ENCODE peak calls at places on chromosomes 5 and 9, in four cellular contexts. X is suprapubic skin, M is AG10803, W is right atrium auricular region. Q is an unnamed sample.

GRCh38 chr5:120476063-120476462 is 12.0 kb downstream of the PRR16 start:
- DNase-seq in X (no peak), W (no peak), M (no peak), Q (no peak)

GRCh38 chr5:133861161-133861737 is 107.2 kb downstream of the C5orf15 start:
- DNase-seq in W (no peak), X (no peak), M (no peak), Q (no peak)

GRCh38 chr5:81165493-81166119 is 67.5 kb upstream of the CKMT2 start:
- DNase-seq in W (no peak), M (peak), X (no peak), Q (no peak)

GRCh38 chr5:620586-621180 is 8.5 kb downstream of the CEP72 start:
- DNase-seq in M (no peak), W (no peak), X (peak), Q (no peak)

GRCh38 chr5:124997186-124997893 is 250.9 kb upstream of the ZNF608 start:
- DNase-seq in W (no peak), X (no peak), M (no peak), Q (no peak)

GRCh38 chr5:40734986-40735385 is 20.8 kb downstream of the TTC33 start:
- DNase-seq in X (no peak), W (no peak), M (peak), Q (no peak)

GRCh38 chr9:96331236-96331947 is 29.4 kb upstream of the HSD17B3 start:
- DNase-seq in W (no peak), M (peak), X (no peak), Q (no peak)

GRCh38 chr5:175464414-175465233 is 13.7 kb upstream of the SFXN1 start:
- DNase-seq in W (no peak), M (no peak), X (no peak), Q (no peak)

GRCh38 chr5:90548069-90548593 is 10.5 kb upstream of the ADGRV1 start:
- DNase-seq in X (no peak), W (no peak), M (no peak), Q (no peak)

GRCh38 chr5:160105686-160106085 is 13.6 kb downstream of the PWWP2A start:
- DNase-seq in X (no peak), W (no peak), M (peak), Q (no peak)

GRCh38 chr9:94915476-94916450 is 189.3 kb downstream of the AOPEP start:
- DNase-seq in M (no peak), X (peak), W (peak), Q (no peak)

GRCh38 chr9:627571-627970 is 213.9 kb upstream of the DMRT1 start:
- DNase-seq in W (no peak), M (no peak), X (no peak), Q (no peak)

GRCh38 chr9:132878695-132879064 is at the start of gene SPACA9:
- DNase-seq in X (peak), W (peak), M (peak), Q (peak)

GRCh38 chr5:111301264-111301663 is 77.1 kb downstream of the CAMK4 start:
- DNase-seq in X (no peak), M (no peak), W (no peak), Q (no peak)

GRCh38 chr9:79041266-79041665 is 530.5 kb upstream of the TLE4 start:
- DNase-seq in X (no peak), M (no peak), W (no peak), Q (no peak)

GRCh38 chr5:139650031-139650688 is 2.0 kb downstream of the CXXC5 start:
- DNase-seq in M (no peak), X (no peak), W (no peak), Q (peak)

GRCh38 chr5:80871541-80871961 is 88.6 kb upstream of the RASGRF2 start:
- DNase-seq in W (no peak), M (peak), X (no peak), Q (no peak)

DNA sequence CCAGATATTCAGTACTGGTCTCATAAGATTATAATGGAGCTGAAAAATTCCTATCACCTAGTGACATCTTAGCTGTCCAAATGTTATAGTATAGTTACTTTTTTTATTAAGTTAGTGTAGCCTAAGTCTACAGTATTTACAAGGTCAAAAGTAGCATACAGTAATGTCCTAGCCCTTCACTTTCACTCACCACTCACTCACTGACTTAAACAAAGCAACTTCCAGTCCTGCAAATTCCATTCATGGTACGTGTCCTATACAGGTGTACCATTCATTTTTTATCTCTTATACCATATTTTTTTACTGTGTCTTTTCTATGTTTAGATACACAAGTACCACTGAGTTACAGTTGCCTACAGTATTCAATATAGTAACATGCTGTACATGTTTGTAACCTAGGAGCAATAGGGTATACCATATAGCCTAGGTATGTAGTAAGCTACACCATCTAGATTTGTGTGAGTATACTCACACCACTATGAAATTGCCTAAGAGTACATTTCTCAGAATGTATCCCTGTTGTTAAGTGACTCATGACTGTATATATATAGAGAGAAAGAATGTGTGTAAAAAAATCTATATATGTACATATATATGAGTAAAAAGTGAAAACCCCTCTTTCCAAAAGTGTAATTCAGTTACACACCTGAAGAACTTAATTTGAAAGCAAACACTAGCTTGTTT is 234.8 kb upstream of the WWC1 start:
- DNase-seq in M (no peak), X (no peak), W (no peak), Q (no peak)
- TF ChIP-seq CTCF in M (no peak), X (no peak), W (no peak), Q (no peak)

DNA sequence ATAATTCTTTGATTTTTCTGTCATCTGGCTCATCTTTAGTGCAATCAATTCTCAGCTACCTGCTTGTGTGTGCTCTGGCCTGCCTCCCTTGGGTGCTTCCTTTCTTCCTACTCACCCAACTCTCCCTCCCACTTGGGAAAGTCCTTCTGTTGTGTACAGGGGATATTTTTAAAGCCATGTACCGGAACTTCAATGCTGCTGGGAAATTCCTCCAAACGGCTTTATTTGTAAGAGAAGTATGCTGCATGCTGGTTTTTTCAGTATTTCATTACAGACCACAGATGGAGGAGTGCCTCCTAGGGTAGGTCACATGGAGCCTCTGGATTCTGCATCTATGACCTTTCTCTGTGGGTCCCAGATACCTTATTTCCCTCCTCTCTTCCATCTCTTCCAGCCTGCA is 5.4 kb upstream of the HMHB1 start:
- DNase-seq in W (no peak), X (no peak), M (no peak), Q (no peak)
- TF ChIP-seq CTCF in W (no peak), X (no peak), M (no peak), Q (no peak)

DNA sequence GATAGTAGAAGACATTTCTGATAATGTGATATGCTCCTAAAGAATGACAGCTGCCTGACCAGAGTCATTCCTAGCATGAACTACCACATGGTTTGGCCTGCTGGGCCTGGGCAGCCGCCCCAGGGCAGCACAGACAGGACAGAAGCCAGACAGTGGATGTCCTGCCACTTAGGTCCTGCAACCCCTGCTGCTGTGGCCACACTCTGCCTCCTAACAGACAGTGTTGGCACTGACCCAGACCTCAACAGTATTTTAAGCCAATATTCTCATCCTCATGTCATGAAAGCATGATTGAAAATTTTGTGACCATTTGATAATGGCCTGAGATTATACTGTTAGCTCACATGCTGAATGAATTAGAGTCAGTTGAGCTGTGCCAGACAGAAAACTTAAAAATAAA is 15.8 kb downstream of the CENPP start:
- DNase-seq in X (no peak), W (no peak), M (peak), Q (no peak)
- TF ChIP-seq CTCF in X (no peak), W (no peak), M (no peak), Q (no peak)

DNA sequence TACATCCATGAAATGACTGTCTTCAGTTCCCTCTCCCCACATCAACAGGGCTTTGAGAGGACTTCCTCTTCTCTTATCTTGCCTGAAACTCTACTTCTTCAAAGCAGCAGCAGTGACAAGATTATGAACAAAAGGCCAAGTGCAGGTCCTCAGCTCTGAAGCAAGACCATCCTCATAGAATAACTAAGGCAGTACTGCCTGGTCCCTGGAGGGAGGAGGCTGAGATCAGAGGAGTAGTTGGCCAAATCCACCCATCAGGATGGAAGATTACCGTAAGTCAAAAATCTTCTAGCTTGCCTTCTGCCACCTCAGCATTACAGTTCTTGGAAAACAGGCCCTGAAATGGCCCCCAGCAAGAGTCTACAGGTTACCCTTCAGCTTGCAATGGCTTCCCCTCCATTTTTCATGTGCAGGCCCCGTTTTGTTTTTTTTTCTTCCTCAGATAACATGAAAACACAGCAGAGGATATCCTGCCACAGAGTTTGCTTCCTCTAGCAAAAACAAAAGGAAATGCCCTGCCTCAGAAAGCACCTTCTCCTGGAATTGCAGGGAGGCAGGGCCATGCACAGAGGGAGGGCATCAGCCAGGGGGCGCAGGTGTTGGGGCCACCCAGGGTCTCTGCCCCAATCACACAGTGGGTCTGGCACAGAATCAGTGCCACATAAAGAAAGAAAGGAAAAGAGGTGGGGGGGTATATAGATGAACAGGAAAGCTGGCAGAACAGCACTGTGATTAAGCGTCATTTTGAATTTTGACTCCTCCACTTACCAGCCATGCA is 40.0 kb downstream of the KLHL3 start:
- DNase-seq in M (no peak), W (no peak), X (no peak), Q (no peak)
- TF ChIP-seq CTCF in M (no peak), W (peak), X (no peak), Q (no peak)

DNA sequence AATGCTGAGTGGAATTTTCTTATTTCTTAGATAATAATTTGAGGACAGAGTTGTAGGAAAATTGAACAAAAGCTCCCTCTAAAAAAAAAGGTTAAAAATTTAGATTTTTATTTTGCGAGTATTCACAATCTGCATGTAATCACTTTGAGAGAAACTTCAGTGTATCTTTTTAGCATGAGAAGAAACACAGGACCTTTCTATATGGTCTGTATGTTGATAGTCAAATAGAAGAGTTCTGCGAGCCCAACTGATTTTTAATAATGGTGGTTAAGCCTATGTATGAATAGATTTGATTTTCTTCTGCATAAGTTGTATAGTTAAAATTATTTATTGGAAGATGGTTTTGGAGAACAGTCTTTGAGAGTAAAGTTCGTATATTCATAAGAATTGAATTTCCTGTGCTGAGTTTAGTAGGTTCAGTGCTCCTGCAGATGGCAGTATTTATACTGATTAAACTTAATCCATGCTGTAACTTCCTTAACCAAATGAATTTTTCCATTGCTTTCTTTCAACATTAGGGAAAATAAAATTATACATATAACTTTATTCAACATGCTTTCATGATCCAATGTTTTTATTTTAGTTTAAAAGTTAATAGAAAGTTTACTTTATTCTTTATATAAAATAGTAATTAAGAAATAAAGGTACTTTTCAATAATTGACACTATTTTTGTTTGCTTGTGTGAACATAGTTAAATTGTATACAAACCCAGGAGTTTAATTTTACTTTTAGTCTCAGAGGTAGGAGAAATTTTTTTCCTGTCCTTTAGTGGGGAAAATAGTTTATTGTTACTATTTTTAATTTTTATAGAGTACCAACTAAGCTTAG is 19.6 kb downstream of the TCERG1 start:
- DNase-seq in W (no peak), M (peak), X (no peak), Q (no peak)
- TF ChIP-seq CTCF in W (peak), M (peak), X (no peak), Q (no peak)

DNA sequence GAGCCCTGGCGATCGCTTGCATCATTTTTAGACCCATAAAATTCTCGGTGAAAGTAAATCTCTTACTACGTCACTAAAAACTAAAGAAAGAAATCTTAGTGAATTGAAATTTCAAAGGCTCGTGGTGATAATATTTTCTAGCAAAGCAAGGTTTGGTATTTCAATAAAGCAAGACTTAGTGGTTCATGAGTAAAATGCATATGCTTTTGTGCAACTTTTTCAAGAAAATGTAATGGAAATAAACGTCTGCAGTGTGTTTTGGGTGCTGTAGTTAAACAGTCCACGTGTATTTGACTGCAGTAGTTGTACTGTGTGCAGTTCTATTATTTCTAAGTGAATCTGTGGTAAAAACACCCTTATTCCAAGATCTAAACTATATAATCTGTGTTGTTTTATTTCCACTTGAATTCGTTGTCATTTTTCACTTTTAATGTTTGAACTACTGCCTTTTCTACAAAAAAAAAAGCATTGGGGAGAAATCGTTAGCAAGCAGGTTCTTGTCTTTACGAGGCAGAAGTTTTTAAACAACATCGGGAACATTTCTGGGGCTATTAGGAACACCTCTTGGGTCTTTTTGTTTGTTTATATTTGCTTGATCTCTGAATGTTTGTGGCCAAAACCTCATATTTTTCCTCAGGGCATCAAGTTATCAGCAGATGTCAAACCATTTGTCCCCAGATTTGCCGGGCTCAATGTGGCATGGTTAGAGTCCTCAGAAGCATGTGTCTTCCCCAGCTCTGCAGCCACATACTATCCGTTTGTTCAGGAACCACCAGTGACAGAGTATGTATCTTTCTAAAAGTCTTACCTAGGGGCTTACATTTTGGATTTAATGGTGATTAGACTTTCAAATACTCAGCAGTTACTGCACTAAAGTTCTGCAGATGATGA is 960 bp downstream of the SECISBP2 start:
- DNase-seq in M (no peak), W (no peak), X (no peak), Q (no peak)
- TF ChIP-seq CTCF in M (no peak), W (peak), X (no peak), Q (no peak)

GRCh38 chr5:158812381-158812780 is 287.3 kb downstream of the EBF1 start:
- DNase-seq in M (no peak), X (no peak), W (no peak), Q (peak)
- TF ChIP-seq CTCF in M (no peak), X (no peak), W (no peak), Q (no peak)

DNA sequence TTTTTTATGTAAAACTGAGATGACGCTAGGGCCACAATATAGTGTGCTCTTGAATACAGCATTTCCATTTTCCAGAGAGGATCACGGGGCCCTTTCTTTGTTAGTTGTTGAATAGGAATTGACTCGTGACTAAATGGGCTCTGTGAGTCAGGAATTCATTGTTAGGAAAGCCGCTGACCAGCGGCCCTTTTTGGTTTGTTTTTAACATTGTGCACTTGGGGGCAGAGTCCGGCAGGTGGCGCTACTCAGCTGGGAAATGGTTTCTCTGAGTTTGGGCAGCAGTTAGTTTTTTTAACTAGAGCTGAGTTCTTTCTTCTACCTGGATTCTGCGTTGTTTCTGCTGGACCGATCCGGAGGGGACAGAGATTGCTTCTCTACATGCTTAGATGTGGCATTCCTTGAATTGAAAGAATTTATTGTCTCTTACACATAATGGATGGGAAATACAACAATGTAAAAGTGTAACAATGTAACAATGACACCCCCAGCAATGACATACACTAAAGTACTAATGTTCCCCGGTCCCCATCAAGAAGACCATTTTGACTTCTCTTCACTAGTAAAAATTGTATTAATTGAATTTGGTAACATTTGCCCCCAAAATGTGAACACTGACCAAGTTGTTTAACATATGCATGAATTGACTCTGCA is 760.0 kb downstream of the TAF11L14 start:
- DNase-seq in M (peak), W (no peak), X (no peak), Q (peak)
- TF ChIP-seq CTCF in M (peak), W (peak), X (peak), Q (peak)